ENCODE peak calls at places on chromosomes 6 and 20, in seven cellular contexts. One of them, this sample, is unnamed. For H3K9me3 and H3K4me1, the result is how much of the 10 kb centered on the place peaks cover.

GRCh38 chr20:4455301-4455701 is 266.4 kb upstream of the PRND start:
- DNase-seq in astrocyte: no peak
- DNase-seq in body of pancreas: no peak
- DNase-seq in tibial artery: no peak
- DNase-seq in Peyer's patch: no peak
- DNase-seq in GM23248: no peak
- DNase-seq in mesenchymal stem cell: no peak
- DNase-seq in this sample: no peak

GRCh38 chr6:6697620-6698019 is 109.1 kb downstream of the LY86 start:
- DNase-seq in mesenchymal stem cell: peak
- DNase-seq in tibial artery: no peak
- DNase-seq in GM23248: no peak
- DNase-seq in Peyer's patch: no peak
- DNase-seq in body of pancreas: no peak
- DNase-seq in astrocyte: no peak
- DNase-seq in this sample: no peak

GRCh38 chr20:8043687-8044278 is 24.2 kb upstream of the TMX4 start:
- DNase-seq in body of pancreas: peak
- DNase-seq in mesenchymal stem cell: peak
- DNase-seq in tibial artery: no peak
- DNase-seq in Peyer's patch: no peak
- DNase-seq in astrocyte: peak
- DNase-seq in GM23248: peak
- DNase-seq in this sample: peak

GRCh38 chr6:107600936-107601335 is 111.0 kb downstream of the SOBP start:
- DNase-seq in astrocyte: peak
- DNase-seq in mesenchymal stem cell: peak
- DNase-seq in GM23248: peak
- DNase-seq in tibial artery: no peak
- DNase-seq in body of pancreas: peak
- DNase-seq in Peyer's patch: no peak
- DNase-seq in this sample: no peak

GRCh38 chr20:20668639-20669038 is 43.8 kb downstream of the RALGAPA2 start:
- DNase-seq in astrocyte: peak
- DNase-seq in body of pancreas: peak
- DNase-seq in Peyer's patch: no peak
- DNase-seq in GM23248: no peak
- DNase-seq in mesenchymal stem cell: peak
- DNase-seq in tibial artery: no peak
- DNase-seq in this sample: no peak

GRCh38 chr20:6908673-6909072 is 141.2 kb downstream of the BMP2 start:
- DNase-seq in GM23248: no peak
- DNase-seq in body of pancreas: no peak
- DNase-seq in mesenchymal stem cell: no peak
- DNase-seq in Peyer's patch: no peak
- DNase-seq in astrocyte: no peak
- DNase-seq in tibial artery: no peak
- DNase-seq in this sample: no peak

GRCh38 chr6:16440656-16441212 is 202.3 kb downstream of the GMPR start:
- DNase-seq in astrocyte: no peak
- DNase-seq in body of pancreas: no peak
- DNase-seq in Peyer's patch: no peak
- DNase-seq in tibial artery: no peak
- DNase-seq in mesenchymal stem cell: no peak
- DNase-seq in GM23248: no peak
- DNase-seq in this sample: peak

GRCh38 chr6:2194643-2195042 is 50.8 kb downstream of the GMDS start:
- DNase-seq in body of pancreas: no peak
- DNase-seq in Peyer's patch: no peak
- DNase-seq in GM23248: no peak
- DNase-seq in mesenchymal stem cell: no peak
- DNase-seq in tibial artery: no peak
- DNase-seq in astrocyte: no peak
- DNase-seq in this sample: no peak

GRCh38 chr6:153121311-153121710 is 9.8 kb downstream of the RGS17 start:
- DNase-seq in tibial artery: no peak
- DNase-seq in body of pancreas: no peak
- DNase-seq in GM23248: peak
- DNase-seq in Peyer's patch: no peak
- DNase-seq in mesenchymal stem cell: no peak
- DNase-seq in astrocyte: no peak
- DNase-seq in this sample: no peak

GRCh38 chr20:48932375-48932941 is 10.9 kb downstream of the ARFGEF2 start:
- DNase-seq in tibial artery: no peak
- DNase-seq in mesenchymal stem cell: peak
- DNase-seq in astrocyte: peak
- DNase-seq in GM23248: peak
- DNase-seq in Peyer's patch: no peak
- DNase-seq in body of pancreas: no peak
- DNase-seq in this sample: no peak

GRCh38 chr20:43941476-43942212 is 27.0 kb downstream of the TOX2 start:
- DNase-seq in body of pancreas: peak
- DNase-seq in Peyer's patch: no peak
- DNase-seq in GM23248: peak
- DNase-seq in mesenchymal stem cell: no peak
- DNase-seq in tibial artery: no peak
- DNase-seq in astrocyte: no peak
- DNase-seq in this sample: no peak

GRCh38 chr6:33696538-33697518 is 14.7 kb downstream of the UQCC2 start:
- DNase-seq in mesenchymal stem cell: peak
- DNase-seq in GM23248: peak
- DNase-seq in tibial artery: no peak
- DNase-seq in Peyer's patch: peak
- DNase-seq in body of pancreas: peak
- DNase-seq in astrocyte: peak
- DNase-seq in this sample: peak

GRCh38 chr6:105024803-105025202 is 67.9 kb downstream of the LIN28B start:
- DNase-seq in GM23248: peak
- DNase-seq in body of pancreas: no peak
- DNase-seq in mesenchymal stem cell: peak
- DNase-seq in astrocyte: peak
- DNase-seq in tibial artery: no peak
- DNase-seq in Peyer's patch: no peak
- DNase-seq in this sample: no peak

GRCh38 chr6:14423955-14424354 is 306.4 kb downstream of the CD83 start:
- DNase-seq in tibial artery: no peak
- DNase-seq in astrocyte: no peak
- DNase-seq in Peyer's patch: no peak
- DNase-seq in mesenchymal stem cell: no peak
- DNase-seq in GM23248: no peak
- DNase-seq in body of pancreas: no peak
- DNase-seq in this sample: no peak

GRCh38 chr6:12009180-12009748 is 2.8 kb upstream of the HIVEP1 start:
- DNase-seq in mesenchymal stem cell: no peak
- DNase-seq in GM23248: no peak
- DNase-seq in astrocyte: no peak
- DNase-seq in Peyer's patch: no peak
- DNase-seq in body of pancreas: no peak
- DNase-seq in tibial artery: no peak
- DNase-seq in this sample: no peak

GRCh38 chr6:110419028-110419739 is 3.8 kb upstream of the DDO start:
- DNase-seq in Peyer's patch: no peak
- DNase-seq in tibial artery: no peak
- DNase-seq in GM23248: no peak
- DNase-seq in astrocyte: no peak
- DNase-seq in body of pancreas: no peak
- DNase-seq in mesenchymal stem cell: no peak
- DNase-seq in this sample: no peak

GRCh38 chr6:128531696-128532095 is 11.3 kb upstream of the PTPRK start:
- DNase-seq in tibial artery: no peak
- DNase-seq in astrocyte: no peak
- DNase-seq in Peyer's patch: no peak
- DNase-seq in body of pancreas: no peak
- DNase-seq in mesenchymal stem cell: no peak
- DNase-seq in GM23248: no peak
- DNase-seq in this sample: no peak

GRCh38 chr6:137013738-137014602 is 30.8 kb downstream of the IL20RA start:
- DNase-seq in astrocyte: peak
- DNase-seq in Peyer's patch: no peak
- DNase-seq in GM23248: peak
- DNase-seq in mesenchymal stem cell: peak
- DNase-seq in body of pancreas: peak
- DNase-seq in tibial artery: no peak
- DNase-seq in this sample: no peak

GRCh38 chr6:30450908-30451818 is 38.1 kb upstream of the HLA-E start:
- DNase-seq in tibial artery: no peak
- DNase-seq in GM23248: peak
- DNase-seq in body of pancreas: peak
- DNase-seq in mesenchymal stem cell: peak
- DNase-seq in astrocyte: peak
- DNase-seq in Peyer's patch: peak
- DNase-seq in this sample: peak

GRCh38 chr6:71043902-71044301 is 87.0 kb upstream of the B3GAT2 start:
- DNase-seq in mesenchymal stem cell: peak
- DNase-seq in GM23248: peak
- DNase-seq in body of pancreas: no peak
- DNase-seq in Peyer's patch: no peak
- DNase-seq in astrocyte: no peak
- DNase-seq in tibial artery: no peak
- DNase-seq in this sample: no peak

GRCh38 chr20:39016076-39016475 is 53.9 kb downstream of the DHX35 start:
- DNase-seq in mesenchymal stem cell: no peak
- DNase-seq in Peyer's patch: no peak
- DNase-seq in body of pancreas: no peak
- DNase-seq in astrocyte: no peak
- DNase-seq in tibial artery: no peak
- DNase-seq in GM23248: no peak
- DNase-seq in this sample: no peak

GRCh38 chr20:15851576-15852075 is 721.6 kb downstream of the KIF16B start:
- DNase-seq in astrocyte: no peak
- DNase-seq in tibial artery: no peak
- DNase-seq in Peyer's patch: no peak
- DNase-seq in mesenchymal stem cell: no peak
- DNase-seq in body of pancreas: no peak
- DNase-seq in GM23248: no peak
- DNase-seq in this sample: no peak
- H3K9me3 ChIP-seq in astrocyte: under half
- H3K9me3 ChIP-seq in tibial artery: under half
- H3K9me3 ChIP-seq in Peyer's patch: under half
- H3K9me3 ChIP-seq in mesenchymal stem cell: under half
- H3K9me3 ChIP-seq in body of pancreas: under half
- H3K9me3 ChIP-seq in GM23248: under half
- H3K9me3 ChIP-seq in this sample: under half

GRCh38 chr6:42025066-42025789 is 25.1 kb upstream of the TAF8 start:
- DNase-seq in mesenchymal stem cell: no peak
- DNase-seq in GM23248: no peak
- DNase-seq in astrocyte: no peak
- DNase-seq in Peyer's patch: peak
- DNase-seq in tibial artery: peak
- DNase-seq in body of pancreas: no peak
- DNase-seq in this sample: no peak
- H3K4me1 ChIP-seq in mesenchymal stem cell: under half
- H3K4me1 ChIP-seq in GM23248: under half
- H3K4me1 ChIP-seq in astrocyte: under half
- H3K4me1 ChIP-seq in Peyer's patch: under half
- H3K4me1 ChIP-seq in tibial artery: under half
- H3K4me1 ChIP-seq in body of pancreas: under half
- H3K4me1 ChIP-seq in this sample: half or more

GRCh38 chr6:100462396-100462795 is 2.3 kb downstream of the SIM1 start:
- DNase-seq in Peyer's patch: no peak
- DNase-seq in astrocyte: no peak
- DNase-seq in mesenchymal stem cell: no peak
- DNase-seq in body of pancreas: no peak
- DNase-seq in tibial artery: no peak
- DNase-seq in GM23248: peak
- DNase-seq in this sample: no peak

GRCh38 chr6:100464910-100465700 is at the start of gene SIM1:
- DNase-seq in astrocyte: peak
- DNase-seq in mesenchymal stem cell: peak
- DNase-seq in Peyer's patch: no peak
- DNase-seq in tibial artery: no peak
- DNase-seq in body of pancreas: peak
- DNase-seq in GM23248: peak
- DNase-seq in this sample: peak

GRCh38 chr6:100464162-100464851 is 414 bp downstream of the SIM1 start:
- DNase-seq in tibial artery: no peak
- DNase-seq in mesenchymal stem cell: no peak
- DNase-seq in GM23248: no peak
- DNase-seq in body of pancreas: peak
- DNase-seq in astrocyte: no peak
- DNase-seq in Peyer's patch: no peak
- DNase-seq in this sample: no peak

GRCh38 chr6:100462990-100463684 is 1.6 kb downstream of the SIM1 start:
- DNase-seq in Peyer's patch: no peak
- DNase-seq in tibial artery: no peak
- DNase-seq in body of pancreas: no peak
- DNase-seq in astrocyte: no peak
- DNase-seq in GM23248: no peak
- DNase-seq in mesenchymal stem cell: no peak
- DNase-seq in this sample: no peak

DNA sequence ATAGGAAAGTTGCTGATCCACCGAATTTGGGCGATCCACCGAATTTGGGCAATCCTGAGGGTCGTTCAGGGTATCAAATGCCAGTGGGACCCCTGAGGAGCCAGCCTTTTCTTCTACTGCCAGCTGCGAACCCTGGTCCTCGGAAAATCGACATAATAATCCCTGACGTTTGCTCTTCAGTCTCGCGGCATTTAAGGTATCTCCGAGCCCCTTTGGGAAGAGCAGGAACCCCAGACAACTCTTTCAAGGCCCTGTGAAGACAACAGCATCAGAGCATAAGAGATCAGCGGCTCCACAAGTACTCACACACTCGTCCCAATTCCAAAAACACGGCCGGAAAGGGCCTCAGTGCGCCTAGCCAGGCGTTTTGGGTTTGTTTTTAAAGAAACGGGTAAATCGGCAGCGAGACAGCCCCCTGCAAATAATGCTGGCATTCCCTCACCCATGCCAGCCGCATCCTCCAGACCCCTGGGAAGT is 998 bp downstream of the SIM1 start:
- DNase-seq in tibial artery: no peak
- DNase-seq in body of pancreas: no peak
- DNase-seq in astrocyte: no peak
- DNase-seq in GM23248: no peak
- DNase-seq in Peyer's patch: no peak
- DNase-seq in mesenchymal stem cell: no peak
- DNase-seq in this sample: no peak
- H3K9me3 ChIP-seq in tibial artery: under half
- H3K9me3 ChIP-seq in body of pancreas: under half
- H3K9me3 ChIP-seq in astrocyte: under half
- H3K9me3 ChIP-seq in GM23248: under half
- H3K9me3 ChIP-seq in Peyer's patch: under half
- H3K9me3 ChIP-seq in mesenchymal stem cell: under half
- H3K9me3 ChIP-seq in this sample: under half

GRCh38 chr20:23452776-23453175 is at the start of gene CST11:
- DNase-seq in tibial artery: no peak
- DNase-seq in astrocyte: no peak
- DNase-seq in Peyer's patch: no peak
- DNase-seq in mesenchymal stem cell: no peak
- DNase-seq in body of pancreas: no peak
- DNase-seq in GM23248: no peak
- DNase-seq in this sample: no peak
- H3K4me1 ChIP-seq in tibial artery: under half
- H3K4me1 ChIP-seq in astrocyte: under half
- H3K4me1 ChIP-seq in Peyer's patch: under half
- H3K4me1 ChIP-seq in mesenchymal stem cell: under half
- H3K4me1 ChIP-seq in body of pancreas: under half
- H3K4me1 ChIP-seq in GM23248: under half
- H3K4me1 ChIP-seq in this sample: under half